ENCODE peak calls at places on chromosomes 5 and 9, in eight cellular contexts. I is mammary epithelial cell; G is Peyer's patch; A is CD8-positive, alpha-beta T cell; N is body of pancreas; Q is fibroblast of lung; Y is aorta; W is neural progenitor cell. V is an unnamed sample.

GRCh38 chr9:110152704-110153374 is 55.1 kb downstream of the C9orf152 start:
- DNase-seq in G (no peak), N (no peak), Y (no peak), I (peak; percentile 45), Q (peak; percentile 50), W (peak; percentile 77), A (no peak), V (peak; percentile 71)

GRCh38 chr5:52801329-52801728 is 13.6 kb downstream of the ITGA1 start:
- DNase-seq in Y (no peak), A (no peak), Q (peak; percentile 40), W (peak; percentile 58), N (no peak), I (peak; percentile 42), G (no peak), V (no peak)

GRCh38 chr5:3993856-3994473 is 398.3 kb downstream of the IRX1 start:
- DNase-seq in Q (no peak), G (no peak), W (no peak), N (no peak), I (no peak), A (no peak), Y (peak; percentile 51), V (no peak)

GRCh38 chr5:29524197-29524596 is 1669.3 kb upstream of the CDH6 start:
- DNase-seq in Q (no peak), N (no peak), W (no peak), A (no peak), I (no peak), G (no peak), Y (no peak), V (no peak)

GRCh38 chr5:54725391-54726280 is 208.1 kb downstream of the SNX18 start:
- DNase-seq in G (no peak), A (no peak), N (no peak), W (no peak), Y (no peak), I (peak; percentile 35), Q (peak; percentile 76), V (no peak)

GRCh38 chr5:119332978-119333401 is 22.8 kb upstream of the TNFAIP8 start:
- DNase-seq in G (no peak), Y (no peak), A (no peak), Q (no peak), I (peak; percentile 77), N (no peak), W (no peak), V (no peak)

GRCh38 chr9:15080401-15080800 is 170.2 kb upstream of the FREM1 start:
- DNase-seq in Q (no peak), I (no peak), W (no peak), A (no peak), N (no peak), Y (no peak), G (no peak), V (no peak)

GRCh38 chr9:89477395-89477794 is 20.5 kb downstream of the SEMA4D start:
- DNase-seq in Q (no peak), G (no peak), Y (no peak), A (no peak), N (no peak), W (no peak), I (no peak), V (peak; percentile 49)

GRCh38 chr9:73683862-73684591 is 532.4 kb downstream of the ANXA1 start:
- DNase-seq in N (no peak), I (peak; percentile 88), W (peak; percentile 74), G (no peak), Y (no peak), Q (peak; percentile 65), A (no peak), V (no peak)

GRCh38 chr9:105063665-105064247 is 135.8 kb upstream of the ABCA1 start:
- DNase-seq in Y (peak; percentile 58), G (no peak), W (no peak), A (no peak), I (peak; percentile 95), N (peak; percentile 18), Q (peak; percentile 97), V (no peak)

GRCh38 chr9:38708759-38709158 is 11.2 kb downstream of the FAM240B start:
- DNase-seq in I (peak; percentile 65), W (no peak), G (no peak), A (no peak), Y (no peak), Q (peak; percentile 47), N (no peak), V (no peak)

GRCh38 chr5:87340716-87341115 is 72.0 kb downstream of the CCNH start:
- DNase-seq in Y (no peak), N (no peak), Q (no peak), I (no peak), W (no peak), A (no peak), G (no peak), V (peak; percentile 83)

GRCh38 chr9:134929560-134930158 is 11.9 kb upstream of the FCN1 start:
- DNase-seq in A (no peak), Q (no peak), I (no peak), Y (no peak), G (no peak), N (no peak), W (no peak), V (no peak)

GRCh38 chr5:118580959-118581358 is 407.4 kb downstream of the DTWD2 start:
- DNase-seq in G (no peak), Q (no peak), Y (no peak), W (no peak), N (no peak), I (peak; percentile 46), A (no peak), V (no peak)

GRCh38 chr5:59597690-59598546 is 295.6 kb downstream of the PDE4D start:
- DNase-seq in Q (no peak), A (no peak), W (no peak), Y (no peak), N (no peak), G (no peak), I (no peak), V (no peak)

GRCh38 chr5:84863020-84863419 is 478.3 kb upstream of the EDIL3 start:
- DNase-seq in A (no peak), W (no peak), I (no peak), Q (no peak), N (no peak), G (no peak), Y (no peak), V (no peak)

GRCh38 chr9:130995399-130995941 is 13.5 kb upstream of the LAMC3 start:
- DNase-seq in W (peak; percentile 58), G (no peak), Q (peak; percentile 48), I (no peak), Y (peak; percentile 78), A (no peak), N (no peak), V (no peak)

GRCh38 chr5:165108809-165109208 is 1603.4 kb downstream of the MAT2B start:
- DNase-seq in N (no peak), W (no peak), Q (no peak), I (no peak), A (no peak), G (no peak), Y (no peak), V (no peak)

GRCh38 chr9:35733109-35733541 is 659 bp downstream of the CREB3 start:
- DNase-seq in A (no peak), I (peak; percentile 82), Y (peak; percentile 38), N (no peak), W (peak; percentile 77), G (no peak), Q (peak; percentile 75), V (peak; percentile 48)

GRCh38 chr5:93967923-93968322 is 226.5 kb upstream of the POU5F2 start:
- DNase-seq in W (no peak), A (no peak), Q (no peak), Y (no peak), G (no peak), N (no peak), I (no peak), V (no peak)

GRCh38 chr9:133331641-133332380 is 4.2 kb downstream of the SURF6 start:
- DNase-seq in W (no peak), Y (peak; percentile 43), I (no peak), A (no peak), N (no peak), Q (no peak), G (no peak), V (no peak)

DNA sequence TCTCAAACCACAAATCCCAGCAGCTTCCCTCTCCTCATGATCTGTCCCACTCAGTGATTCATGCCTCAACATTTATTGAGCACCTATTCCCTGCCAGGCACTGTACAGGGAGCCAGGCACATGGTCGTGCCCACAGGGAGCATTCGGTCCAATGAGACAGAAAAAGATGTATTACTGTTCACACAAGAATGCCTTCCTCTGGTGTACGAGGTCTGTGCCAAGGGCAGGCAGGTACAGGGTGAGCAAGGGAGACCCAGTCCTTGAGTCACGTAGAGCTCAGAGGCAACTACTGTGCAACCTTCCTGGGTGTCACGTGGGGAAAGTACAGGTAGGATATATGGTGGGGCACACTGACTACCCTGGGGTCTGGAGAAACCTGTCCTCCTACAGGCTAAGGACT is 4.6 kb downstream of the CNTFR start:
- DNase-seq in N (no peak), Q (no peak), G (no peak), A (no peak), I (no peak), W (no peak), Y (peak; percentile 14), V (no peak)
- H3K4me3 ChIP-seq in N (no peak overlapping the region), Q (no peak overlapping the region), G (no peak overlapping the region), A (no peak overlapping the region), I (no peak overlapping the region), W (no peak overlapping the region), Y (no peak overlapping the region), V (no peak overlapping the region)

GRCh38 chr5:107935641-107936040 is 264.9 kb upstream of the EFNA5 start:
- DNase-seq in I (no peak), W (peak; percentile 61), N (no peak), A (no peak), Q (no peak), Y (no peak), G (no peak), V (no peak)
- H3K27ac ChIP-seq in I (no peak overlapping the region), W (no peak overlapping the region), N (no peak overlapping the region), A (no peak overlapping the region), Q (no peak overlapping the region), Y (no peak overlapping the region), G (no peak overlapping the region), V (no peak overlapping the region)

GRCh38 chr9:128100581-128100980 is 26.9 kb downstream of the PTGES2 start:
- DNase-seq in G (no peak), N (peak; percentile 21), Q (no peak), A (no peak), Y (no peak), W (no peak), I (no peak), V (no peak)
- H3K4me3 ChIP-seq in G (no peak overlapping the region), N (peak overlapping the region; percentile 35), Q (peak overlapping the region; percentile 64), A (no peak overlapping the region), Y (no peak overlapping the region), W (no peak overlapping the region), I (no peak overlapping the region), V (no peak overlapping the region)

DNA sequence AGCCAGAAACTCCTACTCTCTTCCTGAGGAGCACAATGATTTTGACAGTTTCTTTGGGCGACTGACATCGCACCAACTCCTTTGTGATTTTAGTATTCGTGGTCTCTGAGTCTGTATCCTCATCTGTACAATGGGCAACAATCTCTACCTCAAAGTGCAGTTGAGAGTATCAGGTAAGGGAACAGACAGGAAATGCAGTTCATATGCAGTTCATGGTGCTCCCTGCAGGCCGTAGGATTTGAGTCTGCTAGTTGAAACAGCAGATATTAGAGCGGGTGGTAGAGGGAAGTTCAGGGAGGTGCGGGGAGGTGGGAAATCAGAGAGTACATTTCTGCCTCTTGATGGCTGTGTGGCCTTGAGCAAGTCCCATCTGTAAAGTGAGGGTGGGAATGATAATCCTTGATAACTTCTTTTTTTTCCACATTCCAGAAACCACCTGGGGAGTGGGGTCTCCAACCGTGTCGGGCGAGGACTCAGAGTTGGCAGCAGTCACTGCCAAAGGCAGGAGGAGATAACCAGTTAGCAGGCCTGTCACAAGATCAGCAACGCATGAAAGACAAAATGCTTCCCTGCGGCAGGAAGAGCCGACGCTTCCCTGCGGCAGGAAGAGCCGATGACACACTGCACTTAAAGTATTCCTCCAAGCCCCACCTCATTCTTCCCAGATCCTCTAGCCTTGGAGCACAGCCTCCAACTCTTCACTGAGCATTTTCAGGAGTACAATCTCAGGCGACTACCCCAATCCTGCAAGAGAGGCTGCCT is 6.0 kb upstream of the NEK6 start:
- DNase-seq in N (no peak), A (no peak), Y (no peak), W (no peak), Q (peak; percentile 85), G (no peak), I (no peak), V (no peak)
- H3K27ac ChIP-seq in N (no peak overlapping the region), A (no peak overlapping the region), Y (no peak overlapping the region), W (no peak overlapping the region), Q (no peak overlapping the region), G (no peak overlapping the region), I (no peak overlapping the region), V (no peak overlapping the region)

V was measured in CD4-positive, CD25-positive, alpha-beta regulatory T cell.